ENCODE peak calls at places on chromosomes 6 and 20, in eight cellular contexts. B is HCT116, M is cardiac fibroblast, K is HFFc6, C is GM13977, O is endothelial cell, R is activated B cell treated with CpG ODN at 0.5 μM for 24 hours, H is fibroblast of mammary gland. E is an unnamed sample.
A peak's percentile ranks its signal among the peaks of the same experiment; 100 is the strongest.

GRCh38 chr20:31790401-31790800 is 28.8 kb upstream of the MYLK2 start:
- DNase-seq in M (no peak), H (no peak), K (no peak), R (no peak), C (no peak), B (no peak), O (no peak), E (no peak)

GRCh38 chr20:6855074-6855473 is 87.6 kb downstream of the BMP2 start:
- DNase-seq in M (no peak), K (no peak), R (no peak), O (no peak), H (no peak), C (no peak), B (no peak), E (no peak)

GRCh38 chr6:107736713-107737396 is 87.3 kb downstream of the SCML4 start:
- DNase-seq in R (no peak), C (no peak), K (no peak), M (no peak), B (no peak), O (no peak), H (no peak), E (no peak)

GRCh38 chr20:48601798-48602197 is 226.0 kb downstream of the PREX1 start:
- DNase-seq in R (no peak), O (no peak), C (no peak), H (no peak), M (no peak), B (no peak), K (no peak), E (no peak)

GRCh38 chr6:145711372-145711771 is 23.9 kb downstream of the EPM2A start:
- DNase-seq in B (no peak), K (no peak), M (no peak), R (no peak), O (no peak), C (no peak), H (no peak), E (no peak)

GRCh38 chr6:148223424-148223842 is 119.2 kb upstream of the SASH1 start:
- DNase-seq in C (no peak), M (peak; percentile 11), H (peak; percentile 58), R (no peak), K (peak; percentile 52), B (no peak), O (no peak), E (no peak)

GRCh38 chr6:155201461-155202226 is 62.2 kb upstream of the CLDN20 start:
- DNase-seq in R (no peak), M (peak; percentile 39), B (peak; percentile 28), H (peak; percentile 65), O (no peak), C (peak; percentile 34), K (peak; percentile 92), E (peak; percentile 44)

GRCh38 chr20:63877755-63878470 is 12.8 kb downstream of the TPD52L2 start:
- DNase-seq in R (no peak), M (no peak), O (no peak), H (no peak), K (no peak), B (no peak), C (no peak), E (no peak)

GRCh38 chr6:84547341-84547794 is 217.0 kb downstream of the TBX18 start:
- DNase-seq in R (no peak), K (no peak), H (no peak), C (no peak), O (no peak), M (peak; percentile 36), B (no peak), E (no peak)

GRCh38 chr6:21033575-21034026 is 499.3 kb downstream of the CDKAL1 start:
- DNase-seq in M (peak; percentile 90), K (peak; percentile 55), B (no peak), O (no peak), H (peak; percentile 87), R (no peak), C (no peak), E (peak; percentile 29)

GRCh38 chr6:11288065-11288464 is 55.6 kb upstream of the NEDD9 start:
- DNase-seq in R (no peak), K (no peak), M (no peak), C (no peak), O (no peak), B (no peak), H (no peak), E (peak; percentile 77)

GRCh38 chr20:63132715-63133471 is 83.0 kb downstream of the YTHDF1 start:
- DNase-seq in C (no peak), R (no peak), H (no peak), M (no peak), B (no peak), K (no peak), O (no peak), E (no peak)

GRCh38 chr20:2520617-2521016 is 11.9 kb upstream of the ZNF343 start:
- DNase-seq in O (no peak), K (no peak), R (no peak), H (no peak), B (no peak), C (no peak), M (no peak), E (no peak)

GRCh38 chr20:45892049-45892816 is 1.1 kb downstream of the CTSA start:
- DNase-seq in R (no peak), C (no peak), H (no peak), B (no peak), O (no peak), M (peak; percentile 49), K (peak; percentile 32), E (peak; percentile 51)

GRCh38 chr20:62201173-62202082 is 18.6 kb downstream of the MTG2 start:
- DNase-seq in H (no peak), B (no peak), C (peak; percentile 68), R (no peak), M (no peak), O (no peak), K (no peak), E (no peak)

GRCh38 chr20:46657137-46657536 is 5.9 kb upstream of the SLC13A3 start:
- DNase-seq in B (no peak), R (no peak), O (no peak), M (no peak), C (no peak), H (no peak), K (no peak), E (no peak)

GRCh38 chr20:50630578-50631263 is 60.6 kb downstream of the RIPOR3 start:
- DNase-seq in M (no peak), O (no peak), B (no peak), H (no peak), C (no peak), K (no peak), R (no peak), E (no peak)

GRCh38 chr6:1792989-1793388 is 183.3 kb downstream of the FOXC1 start:
- DNase-seq in R (no peak), K (peak; percentile 12), C (peak; percentile 28), O (no peak), B (peak; percentile 26), H (peak; percentile 35), M (peak; percentile 25), E (no peak)

GRCh38 chr20:3677733-3678132 is 4.1 kb downstream of the ADAM33 start:
- DNase-seq in B (no peak), R (no peak), H (peak; percentile 46), C (no peak), O (no peak), K (no peak), M (peak; percentile 65), E (no peak)

GRCh38 chr20:23937303-23938117 is 51.1 kb downstream of the GGTLC1 start:
- DNase-seq in B (peak; percentile 16), K (peak; percentile 41), R (no peak), M (peak; percentile 67), H (peak; percentile 36), O (peak; percentile 67), C (peak; percentile 46), E (peak; percentile 84)

GRCh38 chr6:157688960-157689599 is 134.0 kb upstream of the SNX9 start:
- DNase-seq in O (peak; percentile 40), H (no peak), M (peak; percentile 52), B (peak; percentile 27), C (no peak), R (no peak), K (no peak), E (peak; percentile 29)
- TF ChIP-seq CTCF in O (no peak), H (peak; percentile 12), M (no peak), B (peak; percentile 34), C (no peak), R (no peak), K (peak; percentile 9), E (peak; percentile 21)

DNA sequence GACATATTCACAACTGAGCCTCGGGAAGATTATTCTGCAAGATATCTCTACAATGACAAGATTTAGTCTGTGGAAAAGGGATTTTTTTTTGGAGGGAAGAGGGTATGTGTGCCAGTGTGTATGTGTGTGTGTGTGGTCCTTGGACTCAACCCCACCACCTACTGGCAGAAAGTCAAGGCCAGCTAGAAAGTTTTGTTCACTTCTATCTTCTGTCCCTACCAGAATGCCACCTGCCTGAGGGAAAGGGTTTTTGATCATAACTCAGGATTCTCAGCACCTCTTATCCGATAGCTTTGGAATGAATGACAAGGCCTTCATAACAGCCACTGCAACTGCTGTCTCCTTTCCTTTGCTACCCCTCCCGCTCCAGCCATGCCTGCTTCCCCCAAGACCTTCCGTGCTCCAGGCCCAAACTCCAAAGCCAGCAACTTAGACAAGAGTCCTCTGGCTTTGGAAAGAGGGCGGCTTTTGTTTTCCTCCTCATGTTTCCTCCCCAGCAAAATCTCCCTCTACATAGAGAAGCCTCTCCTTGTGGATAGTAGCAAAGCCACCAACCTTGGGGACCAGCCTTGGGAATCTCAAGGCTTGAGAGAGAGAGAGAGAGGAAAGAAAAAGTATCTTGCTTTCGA is 18.6 kb downstream of the BTN3A1 start:
- DNase-seq in H (peak; percentile 46), B (peak; percentile 35), R (no peak), C (no peak), M (peak; percentile 46), K (peak; percentile 55), O (peak; percentile 38), E (peak; percentile 54)
- TF ChIP-seq CTCF in H (peak; percentile 41), B (peak; percentile 72), R (no peak), C (peak; percentile 62), M (peak; percentile 56), K (peak; percentile 72), O (peak; percentile 54), E (peak; percentile 43)

GRCh38 chr6:17505062-17505476 is 95.0 kb upstream of the FAM8A1 start:
- DNase-seq in M (no peak), H (peak; percentile 14), C (no peak), B (peak; percentile 27), K (peak; percentile 15), O (no peak), R (no peak), E (no peak)
- TF ChIP-seq CTCF in M (peak; percentile 25), H (peak; percentile 35), C (no peak), B (peak; percentile 44), K (peak; percentile 70), O (peak; percentile 55), R (no peak), E (peak; percentile 20)

DNA sequence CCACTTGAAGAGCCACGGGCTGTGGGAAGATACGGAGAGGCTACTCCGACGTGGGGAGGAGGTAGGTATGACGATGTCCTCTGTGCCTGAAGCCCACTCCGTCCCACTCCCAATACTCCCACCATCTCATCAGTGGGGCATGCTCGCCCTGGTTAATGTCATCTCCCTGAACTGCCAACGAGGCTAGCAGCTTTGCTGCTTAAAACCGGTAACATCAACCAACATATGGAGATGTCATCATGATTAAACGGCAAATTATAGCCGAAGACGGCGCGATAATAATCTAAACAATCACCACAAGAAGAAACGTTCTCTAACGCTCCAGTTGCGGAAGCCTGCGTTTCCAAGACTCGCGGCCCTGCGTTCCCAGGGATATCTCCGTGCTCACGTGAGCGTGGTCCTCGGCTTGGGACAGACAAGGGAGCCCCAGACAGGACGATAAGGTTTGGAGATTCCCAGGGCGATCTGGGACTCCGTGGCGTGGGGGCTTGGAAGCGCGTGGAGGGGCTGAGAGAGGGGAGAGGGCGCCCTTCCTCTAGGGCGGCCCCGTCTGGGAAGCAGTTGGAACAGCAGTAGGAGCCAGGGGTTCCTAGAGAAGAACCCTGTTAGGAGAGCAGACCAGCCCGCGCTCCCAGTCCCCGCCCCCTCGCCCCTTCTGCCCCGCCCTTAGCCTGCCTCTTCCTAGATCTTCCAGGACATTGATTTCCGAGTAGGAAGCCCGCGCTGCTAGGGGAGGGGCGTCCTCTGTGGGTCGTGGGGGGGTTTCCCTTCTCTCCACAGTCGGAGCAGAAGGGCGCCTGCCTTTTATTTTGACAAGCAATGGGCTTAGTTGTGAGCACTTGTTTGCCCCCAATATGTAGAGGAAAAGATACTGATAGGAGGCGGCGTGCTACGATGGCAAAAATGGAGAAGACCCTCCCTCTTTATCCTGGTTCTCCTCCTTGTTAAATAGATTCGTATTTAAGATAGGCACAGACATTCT is 10.7 kb downstream of the NRN1 start:
- DNase-seq in C (no peak), B (no peak), K (peak; percentile 19), R (no peak), O (peak; percentile 85), M (peak; percentile 39), H (peak; percentile 85), E (peak; percentile 66)
- TF ChIP-seq CTCF in C (no peak), B (no peak), K (peak; percentile 47), R (no peak), O (no peak), M (no peak), H (peak; percentile 44), E (peak; percentile 42)